ENCODE peak calls at places on chromosome 2, in five cellular contexts. One of them, this sample, is unnamed.

GRCh38 chr2:194116861-194117260 is 1540.2 kb upstream of the SLC39A10 start:
- DNase-seq in activated effector memory CD4-positive, alpha-beta T cell treated with anti-CD3 and anti-CD28 coated beads, Interleukin-2, amount 50 U/mL, for 16 hours: no peak
- DNase-seq in pancreas: no peak
- DNase-seq in fibroblast of pulmonary artery: no peak
- DNase-seq in ELR: peak
- DNase-seq in this sample: no peak

GRCh38 chr2:204753841-204754240 is 208.6 kb downstream of the PARD3B start:
- DNase-seq in activated effector memory CD4-positive, alpha-beta T cell treated with anti-CD3 and anti-CD28 coated beads, Interleukin-2, amount 50 U/mL, for 16 hours: no peak
- DNase-seq in pancreas: no peak
- DNase-seq in fibroblast of pulmonary artery: peak
- DNase-seq in ELR: no peak
- DNase-seq in this sample: no peak

GRCh38 chr2:33000986-33001385 is 54.2 kb downstream of the LTBP1 start:
- DNase-seq in activated effector memory CD4-positive, alpha-beta T cell treated with anti-CD3 and anti-CD28 coated beads, Interleukin-2, amount 50 U/mL, for 16 hours: no peak
- DNase-seq in pancreas: no peak
- DNase-seq in fibroblast of pulmonary artery: peak
- DNase-seq in ELR: peak
- DNase-seq in this sample: peak

GRCh38 chr2:224027070-224027469 is 12.0 kb downstream of the SERPINE2 start:
- DNase-seq in activated effector memory CD4-positive, alpha-beta T cell treated with anti-CD3 and anti-CD28 coated beads, Interleukin-2, amount 50 U/mL, for 16 hours: no peak
- DNase-seq in pancreas: no peak
- DNase-seq in fibroblast of pulmonary artery: no peak
- DNase-seq in ELR: no peak
- DNase-seq in this sample: no peak

GRCh38 chr2:14872779-14873325 is 240.3 kb downstream of the LRATD1 start:
- DNase-seq in activated effector memory CD4-positive, alpha-beta T cell treated with anti-CD3 and anti-CD28 coated beads, Interleukin-2, amount 50 U/mL, for 16 hours: no peak
- DNase-seq in pancreas: no peak
- DNase-seq in fibroblast of pulmonary artery: no peak
- DNase-seq in ELR: no peak
- DNase-seq in this sample: no peak

GRCh38 chr2:174492963-174493431 is 6.2 kb upstream of the GPR155 start:
- DNase-seq in activated effector memory CD4-positive, alpha-beta T cell treated with anti-CD3 and anti-CD28 coated beads, Interleukin-2, amount 50 U/mL, for 16 hours: peak
- DNase-seq in pancreas: no peak
- DNase-seq in fibroblast of pulmonary artery: no peak
- DNase-seq in ELR: no peak
- DNase-seq in this sample: no peak

GRCh38 chr2:151765760-151766159 is 31.5 kb upstream of the NEB start:
- DNase-seq in activated effector memory CD4-positive, alpha-beta T cell treated with anti-CD3 and anti-CD28 coated beads, Interleukin-2, amount 50 U/mL, for 16 hours: no peak
- DNase-seq in pancreas: no peak
- DNase-seq in fibroblast of pulmonary artery: no peak
- DNase-seq in ELR: no peak
- DNase-seq in this sample: no peak

GRCh38 chr2:135839713-135840112 is 2.7 kb upstream of the LCT start:
- DNase-seq in activated effector memory CD4-positive, alpha-beta T cell treated with anti-CD3 and anti-CD28 coated beads, Interleukin-2, amount 50 U/mL, for 16 hours: no peak
- DNase-seq in pancreas: no peak
- DNase-seq in fibroblast of pulmonary artery: peak
- DNase-seq in ELR: peak
- DNase-seq in this sample: no peak

GRCh38 chr2:126825306-126825705 is 73.4 kb upstream of the TEX51 start:
- DNase-seq in activated effector memory CD4-positive, alpha-beta T cell treated with anti-CD3 and anti-CD28 coated beads, Interleukin-2, amount 50 U/mL, for 16 hours: no peak
- DNase-seq in pancreas: no peak
- DNase-seq in fibroblast of pulmonary artery: no peak
- DNase-seq in ELR: no peak
- DNase-seq in this sample: no peak